ENCODE peak calls at places on chromosome 16, in nine cellular contexts. One of them, this sample, is unnamed.

GRCh38 chr16:88381820-88382451 is 823 bp upstream of the ZNF469 start:
- DNase-seq in AG10803: no peak
- DNase-seq in mammary epithelial cell: no peak
- DNase-seq in Calu3: no peak
- DNase-seq in dorsolateral prefrontal cortex: peak
- DNase-seq in PC-3: no peak
- DNase-seq in CD8-positive, alpha-beta T cell: no peak
- DNase-seq in mucosa of descending colon: no peak
- DNase-seq in DND-41: no peak
- DNase-seq in this sample: no peak

GRCh38 chr16:3182608-3183444 is 5.2 kb upstream of the OR1F1 start:
- DNase-seq in AG10803: peak
- DNase-seq in mammary epithelial cell: peak
- DNase-seq in Calu3: peak
- DNase-seq in dorsolateral prefrontal cortex: no peak
- DNase-seq in PC-3: peak
- DNase-seq in CD8-positive, alpha-beta T cell: no peak
- DNase-seq in mucosa of descending colon: no peak
- DNase-seq in DND-41: no peak
- DNase-seq in this sample: no peak

GRCh38 chr16:86455116-86455515 is 55.2 kb upstream of the FOXF1 start:
- DNase-seq in AG10803: peak
- DNase-seq in mammary epithelial cell: no peak
- DNase-seq in Calu3: no peak
- DNase-seq in dorsolateral prefrontal cortex: no peak
- DNase-seq in PC-3: no peak
- DNase-seq in CD8-positive, alpha-beta T cell: no peak
- DNase-seq in mucosa of descending colon: no peak
- DNase-seq in DND-41: no peak
- DNase-seq in this sample: no peak

GRCh38 chr16:78689031-78689430 is 589.6 kb downstream of the WWOX start:
- DNase-seq in AG10803: no peak
- DNase-seq in mammary epithelial cell: no peak
- DNase-seq in Calu3: no peak
- DNase-seq in dorsolateral prefrontal cortex: no peak
- DNase-seq in PC-3: no peak
- DNase-seq in CD8-positive, alpha-beta T cell: no peak
- DNase-seq in mucosa of descending colon: no peak
- DNase-seq in DND-41: no peak
- DNase-seq in this sample: no peak

GRCh38 chr16:89017543-89017942 is 40.5 kb upstream of the CBFA2T3 start:
- DNase-seq in AG10803: no peak
- DNase-seq in mammary epithelial cell: no peak
- DNase-seq in Calu3: no peak
- DNase-seq in dorsolateral prefrontal cortex: peak
- DNase-seq in PC-3: no peak
- DNase-seq in CD8-positive, alpha-beta T cell: no peak
- DNase-seq in mucosa of descending colon: no peak
- DNase-seq in DND-41: no peak
- DNase-seq in this sample: no peak

GRCh38 chr16:2761886-2762583 is 9.6 kb downstream of the SRRM2 start:
- DNase-seq in AG10803: no peak
- DNase-seq in mammary epithelial cell: no peak
- DNase-seq in Calu3: no peak
- DNase-seq in dorsolateral prefrontal cortex: no peak
- DNase-seq in PC-3: no peak
- DNase-seq in CD8-positive, alpha-beta T cell: no peak
- DNase-seq in mucosa of descending colon: no peak
- DNase-seq in DND-41: no peak
- DNase-seq in this sample: no peak

GRCh38 chr16:1991588-1992474 is 2.1 kb downstream of the SYNGR3 start:
- DNase-seq in AG10803: peak
- DNase-seq in mammary epithelial cell: peak
- DNase-seq in Calu3: peak
- DNase-seq in dorsolateral prefrontal cortex: peak
- DNase-seq in PC-3: peak
- DNase-seq in CD8-positive, alpha-beta T cell: peak
- DNase-seq in mucosa of descending colon: peak
- DNase-seq in DND-41: no peak
- DNase-seq in this sample: no peak

GRCh38 chr16:61296305-61296704 is 739.9 kb downstream of the CDH8 start:
- DNase-seq in AG10803: no peak
- DNase-seq in mammary epithelial cell: no peak
- DNase-seq in Calu3: no peak
- DNase-seq in dorsolateral prefrontal cortex: no peak
- DNase-seq in PC-3: no peak
- DNase-seq in CD8-positive, alpha-beta T cell: no peak
- DNase-seq in mucosa of descending colon: no peak
- DNase-seq in DND-41: no peak
- DNase-seq in this sample: no peak

GRCh38 chr16:52466998-52467397 is 79.9 kb downstream of the TOX3 start:
- DNase-seq in AG10803: no peak
- DNase-seq in mammary epithelial cell: no peak
- DNase-seq in Calu3: no peak
- DNase-seq in dorsolateral prefrontal cortex: no peak
- DNase-seq in PC-3: no peak
- DNase-seq in CD8-positive, alpha-beta T cell: no peak
- DNase-seq in mucosa of descending colon: no peak
- DNase-seq in DND-41: no peak
- DNase-seq in this sample: no peak

GRCh38 chr16:3157229-3158013 is 22.6 kb downstream of the ZNF213 start:
- DNase-seq in AG10803: peak
- DNase-seq in mammary epithelial cell: peak
- DNase-seq in Calu3: peak
- DNase-seq in dorsolateral prefrontal cortex: no peak
- DNase-seq in PC-3: peak
- DNase-seq in CD8-positive, alpha-beta T cell: peak
- DNase-seq in mucosa of descending colon: peak
- DNase-seq in DND-41: peak
- DNase-seq in this sample: no peak

GRCh38 chr16:53876811-53877210 is 172.9 kb downstream of the FTO start:
- DNase-seq in AG10803: no peak
- DNase-seq in mammary epithelial cell: peak
- DNase-seq in Calu3: no peak
- DNase-seq in dorsolateral prefrontal cortex: no peak
- DNase-seq in PC-3: no peak
- DNase-seq in CD8-positive, alpha-beta T cell: no peak
- DNase-seq in mucosa of descending colon: no peak
- DNase-seq in DND-41: no peak
- DNase-seq in this sample: no peak

GRCh38 chr16:62870554-62870953 is 834.3 kb upstream of the CDH8 start:
- DNase-seq in AG10803: no peak
- DNase-seq in mammary epithelial cell: no peak
- DNase-seq in Calu3: no peak
- DNase-seq in dorsolateral prefrontal cortex: no peak
- DNase-seq in PC-3: no peak
- DNase-seq in CD8-positive, alpha-beta T cell: no peak
- DNase-seq in mucosa of descending colon: no peak
- DNase-seq in DND-41: no peak
- DNase-seq in this sample: no peak
- TF ChIP-seq CTCF in AG10803: no peak
- TF ChIP-seq CTCF in mammary epithelial cell: no peak
- TF ChIP-seq CTCF in Calu3: no peak
- TF ChIP-seq CTCF in dorsolateral prefrontal cortex: peak
- TF ChIP-seq CTCF in PC-3: no peak
- TF ChIP-seq CTCF in CD8-positive, alpha-beta T cell: no peak
- TF ChIP-seq CTCF in mucosa of descending colon: no peak
- TF ChIP-seq CTCF in DND-41: no peak
- TF ChIP-seq CTCF in this sample: no peak

GRCh38 chr16:46973457-46974324 is at the start of gene DNAJA2:
- DNase-seq in AG10803: peak
- DNase-seq in mammary epithelial cell: peak
- DNase-seq in Calu3: peak
- DNase-seq in dorsolateral prefrontal cortex: peak
- DNase-seq in PC-3: peak
- DNase-seq in CD8-positive, alpha-beta T cell: peak
- DNase-seq in mucosa of descending colon: peak
- DNase-seq in DND-41: peak
- DNase-seq in this sample: peak
- TF ChIP-seq CTCF in AG10803: no peak
- TF ChIP-seq CTCF in mammary epithelial cell: no peak
- TF ChIP-seq CTCF in Calu3: no peak
- TF ChIP-seq CTCF in dorsolateral prefrontal cortex: no peak
- TF ChIP-seq CTCF in PC-3: no peak
- TF ChIP-seq CTCF in CD8-positive, alpha-beta T cell: no peak
- TF ChIP-seq CTCF in mucosa of descending colon: no peak
- TF ChIP-seq CTCF in DND-41: no peak
- TF ChIP-seq CTCF in this sample: no peak

GRCh38 chr16:66552288-66553143 is at the start of gene CKLF:
- DNase-seq in AG10803: peak
- DNase-seq in mammary epithelial cell: peak
- DNase-seq in Calu3: peak
- DNase-seq in dorsolateral prefrontal cortex: peak
- DNase-seq in PC-3: peak
- DNase-seq in CD8-positive, alpha-beta T cell: peak
- DNase-seq in mucosa of descending colon: peak
- DNase-seq in DND-41: peak
- DNase-seq in this sample: peak

GRCh38 chr16:66553223-66553622 is 847 bp downstream of the CKLF start:
- DNase-seq in AG10803: no peak
- DNase-seq in mammary epithelial cell: no peak
- DNase-seq in Calu3: peak
- DNase-seq in dorsolateral prefrontal cortex: no peak
- DNase-seq in PC-3: no peak
- DNase-seq in CD8-positive, alpha-beta T cell: no peak
- DNase-seq in mucosa of descending colon: peak
- DNase-seq in DND-41: peak
- DNase-seq in this sample: no peak

GRCh38 chr16:66549284-66550131 is at the start of gene TK2:
- DNase-seq in AG10803: peak
- DNase-seq in mammary epithelial cell: peak
- DNase-seq in Calu3: peak
- DNase-seq in dorsolateral prefrontal cortex: peak
- DNase-seq in PC-3: peak
- DNase-seq in CD8-positive, alpha-beta T cell: peak
- DNase-seq in mucosa of descending colon: peak
- DNase-seq in DND-41: peak
- DNase-seq in this sample: no peak

GRCh38 chr16:66551788-66552287 is 538 bp upstream of the CKLF start:
- DNase-seq in AG10803: no peak
- DNase-seq in mammary epithelial cell: no peak
- DNase-seq in Calu3: no peak
- DNase-seq in dorsolateral prefrontal cortex: no peak
- DNase-seq in PC-3: no peak
- DNase-seq in CD8-positive, alpha-beta T cell: no peak
- DNase-seq in mucosa of descending colon: peak
- DNase-seq in DND-41: no peak
- DNase-seq in this sample: no peak

DNA sequence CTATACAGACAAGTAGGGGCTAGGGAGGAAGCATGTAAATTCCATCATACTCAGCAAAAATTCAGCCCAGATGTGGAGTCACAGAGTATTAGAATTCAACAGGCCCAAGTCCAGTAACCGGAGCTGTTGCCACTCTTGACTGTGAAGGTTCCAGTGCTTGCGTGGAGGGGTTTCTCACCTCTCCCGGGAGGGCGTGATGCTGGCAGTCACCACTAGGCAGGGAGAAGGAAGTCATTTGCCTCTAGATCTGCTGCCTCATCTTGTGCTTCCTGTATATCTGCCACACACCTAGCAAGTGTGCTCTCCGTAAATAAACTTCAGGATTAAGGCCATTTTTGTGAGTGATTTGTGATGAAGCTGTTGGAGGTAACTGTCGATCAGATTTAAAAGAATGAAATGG is 1.0 kb upstream of the CKLF start:
- DNase-seq in AG10803: peak
- DNase-seq in mammary epithelial cell: no peak
- DNase-seq in Calu3: peak
- DNase-seq in dorsolateral prefrontal cortex: no peak
- DNase-seq in PC-3: peak
- DNase-seq in CD8-positive, alpha-beta T cell: peak
- DNase-seq in mucosa of descending colon: peak
- DNase-seq in DND-41: peak
- DNase-seq in this sample: no peak
- TF ChIP-seq CTCF in AG10803: peak
- TF ChIP-seq CTCF in mammary epithelial cell: no peak
- TF ChIP-seq CTCF in Calu3: peak
- TF ChIP-seq CTCF in dorsolateral prefrontal cortex: no peak
- TF ChIP-seq CTCF in PC-3: peak
- TF ChIP-seq CTCF in CD8-positive, alpha-beta T cell: peak
- TF ChIP-seq CTCF in mucosa of descending colon: no peak
- TF ChIP-seq CTCF in DND-41: peak
- TF ChIP-seq CTCF in this sample: no peak

GRCh38 chr16:8758022-8758421 is 39.4 kb downstream of the TMEM186 start:
- DNase-seq in AG10803: no peak
- DNase-seq in mammary epithelial cell: no peak
- DNase-seq in Calu3: no peak
- DNase-seq in dorsolateral prefrontal cortex: no peak
- DNase-seq in PC-3: no peak
- DNase-seq in CD8-positive, alpha-beta T cell: no peak
- DNase-seq in mucosa of descending colon: no peak
- DNase-seq in DND-41: no peak
- DNase-seq in this sample: no peak
- TF ChIP-seq CTCF in AG10803: no peak
- TF ChIP-seq CTCF in mammary epithelial cell: no peak
- TF ChIP-seq CTCF in Calu3: no peak
- TF ChIP-seq CTCF in dorsolateral prefrontal cortex: no peak
- TF ChIP-seq CTCF in PC-3: no peak
- TF ChIP-seq CTCF in CD8-positive, alpha-beta T cell: no peak
- TF ChIP-seq CTCF in mucosa of descending colon: no peak
- TF ChIP-seq CTCF in DND-41: no peak
- TF ChIP-seq CTCF in this sample: no peak

GRCh38 chr16:67101683-67102082 is 8.1 kb upstream of the PHAF1 start:
- DNase-seq in AG10803: peak
- DNase-seq in mammary epithelial cell: no peak
- DNase-seq in Calu3: no peak
- DNase-seq in dorsolateral prefrontal cortex: no peak
- DNase-seq in PC-3: no peak
- DNase-seq in CD8-positive, alpha-beta T cell: no peak
- DNase-seq in mucosa of descending colon: no peak
- DNase-seq in DND-41: no peak
- DNase-seq in this sample: no peak

GRCh38 chr16:67104061-67104460 is 5.7 kb upstream of the PHAF1 start:
- DNase-seq in AG10803: peak
- DNase-seq in mammary epithelial cell: no peak
- DNase-seq in Calu3: peak
- DNase-seq in dorsolateral prefrontal cortex: no peak
- DNase-seq in PC-3: peak
- DNase-seq in CD8-positive, alpha-beta T cell: no peak
- DNase-seq in mucosa of descending colon: peak
- DNase-seq in DND-41: no peak
- DNase-seq in this sample: no peak

GRCh38 chr16:67098599-67098998 is 11.1 kb upstream of the PHAF1 start:
- DNase-seq in AG10803: no peak
- DNase-seq in mammary epithelial cell: no peak
- DNase-seq in Calu3: no peak
- DNase-seq in dorsolateral prefrontal cortex: no peak
- DNase-seq in PC-3: no peak
- DNase-seq in CD8-positive, alpha-beta T cell: no peak
- DNase-seq in mucosa of descending colon: no peak
- DNase-seq in DND-41: no peak
- DNase-seq in this sample: no peak

GRCh38 chr16:67101301-67101675 is 8.5 kb upstream of the PHAF1 start:
- DNase-seq in AG10803: peak
- DNase-seq in mammary epithelial cell: no peak
- DNase-seq in Calu3: no peak
- DNase-seq in dorsolateral prefrontal cortex: no peak
- DNase-seq in PC-3: no peak
- DNase-seq in CD8-positive, alpha-beta T cell: no peak
- DNase-seq in mucosa of descending colon: no peak
- DNase-seq in DND-41: no peak
- DNase-seq in this sample: no peak

GRCh38 chr16:67100569-67101300 is 9.0 kb upstream of the PHAF1 start:
- DNase-seq in AG10803: no peak
- DNase-seq in mammary epithelial cell: no peak
- DNase-seq in Calu3: no peak
- DNase-seq in dorsolateral prefrontal cortex: no peak
- DNase-seq in PC-3: peak
- DNase-seq in CD8-positive, alpha-beta T cell: no peak
- DNase-seq in mucosa of descending colon: no peak
- DNase-seq in DND-41: no peak
- DNase-seq in this sample: no peak
- TF ChIP-seq CTCF in AG10803: peak
- TF ChIP-seq CTCF in mammary epithelial cell: peak
- TF ChIP-seq CTCF in Calu3: no peak
- TF ChIP-seq CTCF in dorsolateral prefrontal cortex: peak
- TF ChIP-seq CTCF in PC-3: peak
- TF ChIP-seq CTCF in CD8-positive, alpha-beta T cell: peak
- TF ChIP-seq CTCF in mucosa of descending colon: no peak
- TF ChIP-seq CTCF in DND-41: peak
- TF ChIP-seq CTCF in this sample: peak

This sample was measured in D721Med.